ENCODE peak calls at places on chromosomes 2 and 18, in five cellular contexts. S, N, F, W and I are unnamed samples.
A peak's percentile ranks its signal among the peaks of the same experiment; 100 is the strongest.

GRCh38 chr2:117707874-117708273 is 106.6 kb upstream of the DDX18 start:
- DNase-seq in S (no peak), N (no peak), F (no peak), W (no peak), I (no peak)

GRCh38 chr18:48825101-48825745 is 125.5 kb downstream of the SMAD7 start:
- DNase-seq in S (no peak), N (peak; percentile 26), F (no peak), W (no peak), I (no peak)

GRCh38 chr2:113111823-113112287 is 15.5 kb upstream of the IL1RN start:
- DNase-seq in S (no peak), N (no peak), F (no peak), W (no peak), I (no peak)

GRCh38 chr18:2256577-2256976 is 314.7 kb downstream of the METTL4 start:
- DNase-seq in S (no peak), N (no peak), F (no peak), W (no peak), I (no peak)

GRCh38 chr2:237278593-237278992 is 135.4 kb downstream of the COL6A3 start:
- DNase-seq in S (no peak), N (peak; percentile 77), F (no peak), W (no peak), I (no peak)

GRCh38 chr2:109475531-109476210 is 138.1 kb downstream of the SEPTIN10 start:
- DNase-seq in S (no peak), N (peak; percentile 18), F (no peak), W (no peak), I (no peak)

GRCh38 chr2:46535360-46535759 is 56.0 kb downstream of the TMEM247 start:
- DNase-seq in S (no peak), N (no peak), F (no peak), W (no peak), I (no peak)

GRCh38 chr2:64751286-64752260 is 97.9 kb upstream of the SERTAD2 start:
- DNase-seq in S (peak; percentile 95), N (no peak), F (no peak), W (peak; percentile 96), I (peak; percentile 38)

GRCh38 chr18:3726241-3726951 is 276.4 kb downstream of the TGIF1 start:
- DNase-seq in S (no peak), N (no peak), F (no peak), W (no peak), I (peak; percentile 48)

GRCh38 chr2:137357641-137358040 is 592.3 kb downstream of the THSD7B start:
- DNase-seq in S (no peak), N (no peak), F (no peak), W (no peak), I (no peak)

GRCh38 chr2:36919041-36919837 is 47.1 kb downstream of the STRN start:
- DNase-seq in S (no peak), N (no peak), F (no peak), W (no peak), I (no peak)

GRCh38 chr2:30354621-30355020 is 92.4 kb upstream of the LCLAT1 start:
- DNase-seq in S (no peak), N (no peak), F (no peak), W (no peak), I (no peak)

GRCh38 chr2:205585451-205586045 is 96.8 kb upstream of the NRP2 start:
- DNase-seq in S (peak; percentile 4), N (no peak), F (no peak), W (no peak), I (no peak)

GRCh38 chr2:65431417-65432226 is 777 bp downstream of the SPRED2 start:
- DNase-seq in S (peak; percentile 36), N (peak; percentile 68), F (no peak), W (no peak), I (peak; percentile 23)

GRCh38 chr2:141767051-141767450 is 363.8 kb downstream of the LRP1B start:
- DNase-seq in S (no peak), N (no peak), F (peak; percentile 56), W (peak; percentile 84), I (no peak)

GRCh38 chr2:235666240-235666781 is 172.5 kb downstream of the AGAP1 start:
- DNase-seq in S (peak; percentile 52), N (no peak), F (no peak), W (peak; percentile 72), I (peak; percentile 58)

GRCh38 chr2:111194835-111195621 is 74.3 kb downstream of the BCL2L11 start:
- DNase-seq in S (no peak), N (no peak), F (no peak), W (no peak), I (no peak)

GRCh38 chr2:213848631-213849030 is 562.2 kb upstream of the VWC2L start:
- DNase-seq in S (no peak), N (no peak), F (no peak), W (peak; percentile 17), I (no peak)

GRCh38 chr2:43161650-43162542 is 64.5 kb downstream of the ZFP36L2 start:
- DNase-seq in S (no peak), N (no peak), F (no peak), W (no peak), I (peak; percentile 43)

GRCh38 chr2:189082576-189082975 is 97.0 kb downstream of the COL5A2 start:
- DNase-seq in S (no peak), N (peak; percentile 34), F (no peak), W (peak; percentile 30), I (no peak)

GRCh38 chr2:219578811-219579210 is 6.7 kb downstream of the INHA start:
- DNase-seq in S (no peak), N (no peak), F (no peak), W (no peak), I (no peak)

GRCh38 chr2:102144128-102144527 is 1.6 kb downstream of the IL1R1 start:
- DNase-seq in S (no peak), N (peak; percentile 44), F (no peak), W (no peak), I (no peak)

GRCh38 chr18:32470136-32470712 is 458 bp downstream of the GAREM1 start:
- DNase-seq in S (peak; percentile 46), N (peak; percentile 72), F (no peak), W (no peak), I (peak; percentile 21)

GRCh38 chr2:100733344-100734187 is 86.4 kb upstream of the NPAS2 start:
- DNase-seq in S (no peak), N (no peak), F (peak; percentile 99), W (no peak), I (no peak)

GRCh38 chr18:60411715-60412114 is 39.1 kb upstream of the MC4R start:
- DNase-seq in S (peak; percentile 9), N (no peak), F (no peak), W (no peak), I (no peak)

GRCh38 chr2:56682397-56682760 is 498.6 kb downstream of the CCDC85A start:
- DNase-seq in S (no peak), N (no peak), F (no peak), W (no peak), I (no peak)

GRCh38 chr2:100248044-100248330 is 74.3 kb downstream of the LONRF2 start:
- DNase-seq in S (no peak), N (no peak), F (no peak), W (no peak), I (no peak)

GRCh38 chr2:9229470-9229820 is 22.8 kb downstream of the ASAP2 start:
- DNase-seq in S (no peak), N (no peak), F (no peak), W (no peak), I (no peak)

GRCh38 chr18:33594799-33595198 is 16.8 kb downstream of the ASXL3 start:
- DNase-seq in S (no peak), N (no peak), F (no peak), W (no peak), I (no peak)

GRCh38 chr2:198314559-198315153 is 510.3 kb downstream of the PLCL1 start:
- DNase-seq in S (no peak), N (no peak), F (peak; percentile 43), W (peak; percentile 22), I (no peak)

GRCh38 chr18:23822590-23823385 is 133.5 kb downstream of the LAMA3 start:
- DNase-seq in S (no peak), N (no peak), F (peak; percentile 40), W (no peak), I (no peak)

GRCh38 chr2:70085711-70086277 is 1.5 kb upstream of the PCBP1 start:
- DNase-seq in S (no peak), N (no peak), F (no peak), W (no peak), I (no peak)

GRCh38 chr2:136255648-136256461 is 137.9 kb upstream of the CXCR4 start:
- DNase-seq in S (no peak), N (no peak), F (no peak), W (no peak), I (no peak)

GRCh38 chr18:53771664-53772063 is 452.8 kb downstream of the MBD2 start:
- DNase-seq in S (no peak), N (no peak), F (no peak), W (no peak), I (no peak)